ENCODE peak calls at places on chromosomes 7 and 10, in four cellular contexts. A is A673, O is mammary epithelial cell, P is fibroblast of lung. J is an unnamed sample. For H3K9me3, the result is how much of the 10 kb centered on the place peaks cover.

GRCh38 chr10:46515402-46516192 is 40.9 kb downstream of the GPRIN2 start:
- DNase-seq in A (no peak), O (no peak), P (no peak), J (no peak)

GRCh38 chr7:47601119-47601880 is 19.4 kb upstream of the TNS3 start:
- DNase-seq in A (no peak), O (peak), P (peak), J (no peak)

GRCh38 chr7:156545989-156546388 is 94.6 kb upstream of the RNF32 start:
- DNase-seq in A (no peak), O (no peak), P (no peak), J (peak)

GRCh38 chr10:76779821-76780281 is 857.8 kb downstream of the KCNMA1 start:
- DNase-seq in A (no peak), O (no peak), P (no peak), J (peak)

GRCh38 chr10:13499150-13499549 is 29.7 kb downstream of the BEND7 start:
- DNase-seq in A (no peak), O (no peak), P (no peak), J (no peak)

GRCh38 chr10:114334301-114334700 is 70.0 kb downstream of the AFAP1L2 start:
- DNase-seq in A (no peak), O (no peak), P (peak), J (no peak)

GRCh38 chr7:76191783-76192240 is 9.9 kb upstream of the SRRM3 start:
- DNase-seq in A (peak), O (peak), P (peak), J (peak)

GRCh38 chr7:123624527-123625183 is 23.0 kb downstream of the ASB15 start:
- DNase-seq in A (peak), O (peak), P (no peak), J (peak)

GRCh38 chr7:154874409-154875113 is 128.4 kb downstream of the PAXIP1 start:
- DNase-seq in A (no peak), O (no peak), P (no peak), J (no peak)
- H3K9me3 ChIP-seq in A (under half), O (under half), P (under half), J (under half)

GRCh38 chr7:100602889-100603696 is 930 bp downstream of the PCOLCE start:
- DNase-seq in A (peak), O (no peak), P (peak), J (peak)
- H3K4me3 ChIP-seq in A (peak), O (no peak), P (peak), J (peak)

GRCh38 chr10:12068467-12069269 is at the start of gene DHTKD1:
- DNase-seq in A (peak), O (peak), P (peak), J (peak)
- TF ChIP-seq EZH2 in A (no peak), O (no peak), P (no peak), J (no peak)

GRCh38 chr10:83585686-83586085 is 553.6 kb upstream of the GHITM start:
- DNase-seq in A (no peak), O (no peak), P (peak), J (no peak)
- H3K9me3 ChIP-seq in A (under half), O (under half), P (under half), J (under half)

DNA sequence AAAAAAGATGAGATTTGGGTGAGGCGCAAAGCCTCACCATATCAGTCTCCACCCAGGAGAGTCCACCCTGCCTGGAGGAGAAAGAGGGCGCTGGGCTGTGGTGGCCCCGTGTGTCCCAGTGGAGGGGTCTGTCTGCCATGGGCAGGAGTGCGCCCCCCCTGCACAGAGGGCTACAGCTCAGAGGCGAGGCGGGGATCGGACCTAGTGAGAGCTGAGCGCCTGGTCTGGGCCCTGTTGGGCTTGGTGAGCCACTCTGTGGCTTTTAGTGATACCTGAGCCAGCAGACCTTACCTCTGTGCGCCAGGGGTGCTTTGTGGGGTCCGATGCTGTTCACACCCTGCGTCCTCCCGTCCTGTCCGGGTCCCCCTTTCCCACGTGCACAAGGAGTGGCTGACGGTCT is 25.9 kb upstream of the GNA12 start:
- DNase-seq in A (no peak), O (no peak), P (no peak), J (no peak)
- H3K4me3 ChIP-seq in A (no peak), O (no peak), P (no peak), J (no peak)

GRCh38 chr10:101292194-101293006 is 61.6 kb upstream of the BTRC start:
- DNase-seq in A (peak), O (no peak), P (peak), J (peak)
- TF ChIP-seq EZH2 in A (no peak), O (no peak), P (no peak), J (peak)

DNA sequence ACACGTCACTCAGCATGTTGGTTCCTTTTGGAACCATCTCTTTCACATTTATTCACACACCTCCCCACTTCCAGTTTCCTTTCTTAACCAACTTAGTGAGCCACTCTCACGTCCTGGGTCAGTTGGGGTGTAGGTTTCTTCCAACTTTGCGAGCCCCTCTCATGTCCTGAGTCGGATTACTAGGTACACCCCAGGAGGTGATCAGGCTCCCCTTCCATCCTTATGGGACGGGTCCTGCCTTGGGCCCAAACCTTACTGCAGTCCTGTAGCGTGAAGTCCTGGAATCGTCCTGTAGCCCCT is 7.7 kb downstream of the ERV3-1 start:
- DNase-seq in A (no peak), O (no peak), P (no peak), J (no peak)
- H3K9me3 ChIP-seq in A (under half), O (under half), P (under half), J (under half)

J was measured in neural progenitor cell.